ENCODE peak calls at places on chromosomes 4 and X, in six cellular contexts. M, T, Z, W, H and B are unnamed samples.

GRCh38 chrX:41145920-41146608 is 60.8 kb downstream of the USP9X start:
- DNase-seq in M (no peak), T (no peak), Z (no peak), W (peak), H (no peak), B (peak)

GRCh38 chr4:1210971-1211370 is 38.0 kb downstream of the CTBP1 start:
- DNase-seq in M (no peak), T (no peak), Z (no peak), W (no peak), H (no peak), B (no peak)

GRCh38 chrX:120269379-120270035 is 18.9 kb downstream of the ZBTB33 start:
- DNase-seq in M (no peak), T (no peak), Z (no peak), W (no peak), H (no peak), B (no peak)

GRCh38 chrX:39752820-39753219 is 344.9 kb downstream of the BCOR start:
- DNase-seq in M (no peak), T (no peak), Z (no peak), W (peak), H (no peak), B (no peak)

GRCh38 chr4:76028242-76028859 is 5.1 kb upstream of the CXCL10 start:
- DNase-seq in M (no peak), T (no peak), Z (no peak), W (no peak), H (no peak), B (no peak)

GRCh38 chr4:28373601-28374000 is 1513.0 kb downstream of the STIM2 start:
- DNase-seq in M (no peak), T (no peak), Z (no peak), W (no peak), H (no peak), B (no peak)

GRCh38 chr4:79576480-79576803 is 168.4 kb upstream of the GK2 start:
- DNase-seq in M (peak), T (no peak), Z (no peak), W (peak), H (peak), B (no peak)

GRCh38 chrX:107561468-107562215 is 66.7 kb upstream of the PRPS1 start:
- DNase-seq in M (no peak), T (peak), Z (no peak), W (no peak), H (no peak), B (no peak)

GRCh38 chr4:38023347-38024202 is 63.4 kb downstream of the PTTG2 start:
- DNase-seq in M (no peak), T (no peak), Z (no peak), W (no peak), H (no peak), B (no peak)

GRCh38 chrX:137432609-137433008 is 133.3 kb upstream of the ZIC3 start:
- DNase-seq in M (peak), T (peak), Z (no peak), W (peak), H (peak), B (no peak)

DNA sequence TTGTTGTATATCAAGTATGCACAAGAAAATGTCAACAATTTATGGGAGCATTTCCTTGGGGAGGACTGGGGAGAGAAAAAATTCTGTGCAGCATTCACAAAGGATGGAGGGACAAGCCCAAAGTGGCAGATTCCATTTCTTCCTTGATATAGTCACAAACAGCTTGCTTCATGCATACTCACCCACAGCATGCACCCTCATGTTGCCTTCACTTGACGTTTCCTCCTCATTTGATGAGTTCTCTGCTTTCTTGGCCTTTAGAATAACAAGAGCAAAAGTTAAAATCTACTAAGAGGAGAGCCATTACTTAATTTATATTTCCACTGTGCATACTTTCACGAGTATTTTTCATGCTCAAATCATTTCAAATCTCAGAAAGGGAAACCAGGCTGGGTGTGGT is 37.7 kb downstream of the SPARCL1 start:
- DNase-seq in M (no peak), T (no peak), Z (no peak), W (no peak), H (no peak), B (no peak)
- TF ChIP-seq CTCF in M (no peak), T (no peak), Z (no peak), W (no peak), H (no peak), B (no peak)

DNA sequence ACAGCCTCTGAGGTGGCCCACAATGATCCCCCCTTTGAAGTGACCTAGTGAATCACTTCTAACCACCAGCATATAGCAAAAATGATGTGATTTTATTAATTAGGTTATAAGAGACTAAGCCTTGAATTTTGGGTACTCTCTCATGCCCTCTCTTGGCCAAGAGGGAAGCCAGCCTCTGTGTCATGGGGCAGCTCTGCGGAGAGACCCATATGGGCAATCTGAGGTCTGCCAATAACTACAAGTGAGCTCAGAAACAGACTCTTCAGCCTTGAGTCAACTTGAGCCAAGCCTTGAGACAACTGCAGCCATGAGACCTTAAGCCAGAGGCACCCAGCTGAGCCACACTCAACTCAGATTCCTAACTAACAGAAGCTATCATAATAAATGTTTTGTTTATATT is 45.7 kb downstream of the MANBA start:
- DNase-seq in M (no peak), T (no peak), Z (no peak), W (no peak), H (no peak), B (no peak)
- TF ChIP-seq CTCF in M (no peak), T (no peak), Z (no peak), W (peak), H (no peak), B (peak)

DNA sequence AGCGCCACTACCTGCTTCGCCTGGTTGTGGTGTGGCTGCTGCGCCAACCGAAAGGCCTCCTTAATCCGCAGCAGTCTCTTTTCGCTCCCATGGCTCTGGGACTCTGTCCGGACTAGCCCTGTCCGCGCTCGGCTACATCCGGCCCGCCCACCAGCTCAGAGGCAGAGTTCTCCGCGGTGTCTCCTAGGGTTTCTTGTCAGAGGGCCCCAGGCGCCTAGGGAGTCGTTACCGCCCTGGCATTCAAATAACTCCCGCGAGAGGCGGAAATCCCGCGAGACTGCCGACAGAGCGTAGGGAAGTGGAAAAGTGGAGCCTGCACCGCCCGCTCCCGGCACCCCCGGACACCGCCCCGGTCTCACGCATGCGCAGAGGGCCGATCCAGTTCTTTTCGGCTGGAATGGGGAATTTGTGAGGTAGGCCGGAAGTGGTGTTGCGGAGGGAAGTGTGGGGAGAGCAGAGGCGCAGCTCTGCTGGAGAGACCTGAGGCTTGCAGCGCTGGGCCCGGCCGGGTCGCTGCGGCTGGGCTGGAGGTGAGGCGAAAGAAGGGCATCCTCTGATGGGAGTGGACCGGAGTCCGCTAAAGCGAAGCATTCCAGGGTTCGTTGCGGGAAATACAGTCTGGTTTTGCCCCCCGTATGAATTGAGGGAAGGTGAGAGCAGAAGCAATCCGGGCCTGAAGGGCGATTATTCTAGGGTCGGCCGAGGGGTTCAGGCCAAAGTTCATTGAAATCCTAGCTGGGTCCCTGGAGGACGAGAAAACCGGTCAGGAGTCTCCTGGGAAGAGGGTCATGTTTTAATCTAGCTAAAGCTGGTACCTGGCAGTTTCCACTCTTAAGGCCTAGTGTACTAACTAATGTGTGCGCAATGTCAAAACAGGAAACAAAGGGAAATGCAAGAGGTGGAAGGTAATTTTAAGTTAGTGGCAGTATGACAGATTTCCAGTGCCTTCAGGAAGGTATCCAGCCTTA is at the start of gene FAM200B:
- DNase-seq in M (peak), T (peak), Z (peak), W (peak), H (peak), B (peak)
- TF ChIP-seq CTCF in M (no peak), T (no peak), Z (no peak), W (peak), H (no peak), B (no peak)

DNA sequence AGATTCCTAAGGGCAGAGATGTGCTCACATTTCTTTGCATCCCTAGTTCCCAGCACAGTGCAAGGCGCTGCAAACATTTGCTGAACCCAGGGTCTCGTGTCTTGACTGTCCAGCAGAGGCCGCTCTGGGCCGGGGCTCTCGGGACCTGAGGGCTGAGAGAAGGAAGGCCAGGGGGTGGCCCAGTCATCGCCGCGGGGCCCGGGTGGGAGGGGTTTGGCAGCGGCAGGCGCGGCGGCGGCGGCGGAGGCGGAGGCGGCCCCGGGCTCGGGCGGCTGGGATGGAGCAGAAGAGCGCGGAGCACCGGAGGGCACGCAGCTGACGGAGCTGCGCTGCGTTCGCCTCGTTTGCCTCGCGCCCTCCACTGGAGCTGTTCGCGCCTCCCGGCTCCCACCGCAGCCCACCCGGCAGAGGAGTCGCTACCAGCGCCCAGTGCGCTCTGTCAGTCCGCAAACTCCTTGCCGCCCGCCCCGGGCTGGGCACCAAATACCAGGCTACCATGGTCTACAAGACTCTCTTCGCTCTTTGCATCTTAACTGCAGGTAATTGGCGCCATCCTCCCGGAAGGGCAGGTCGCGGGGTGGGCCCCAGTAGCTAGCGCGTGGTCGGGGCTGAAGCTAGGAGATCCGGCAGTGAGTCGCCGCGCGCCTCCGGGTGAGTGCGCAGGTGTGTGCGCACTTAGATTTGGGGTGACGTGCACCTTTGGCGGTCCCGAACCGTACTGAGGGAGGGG is at the start of gene PARM1:
- DNase-seq in M (peak), T (peak), Z (no peak), W (peak), H (peak), B (no peak)
- TF ChIP-seq CTCF in M (peak), T (peak), Z (no peak), W (peak), H (peak), B (peak)

DNA sequence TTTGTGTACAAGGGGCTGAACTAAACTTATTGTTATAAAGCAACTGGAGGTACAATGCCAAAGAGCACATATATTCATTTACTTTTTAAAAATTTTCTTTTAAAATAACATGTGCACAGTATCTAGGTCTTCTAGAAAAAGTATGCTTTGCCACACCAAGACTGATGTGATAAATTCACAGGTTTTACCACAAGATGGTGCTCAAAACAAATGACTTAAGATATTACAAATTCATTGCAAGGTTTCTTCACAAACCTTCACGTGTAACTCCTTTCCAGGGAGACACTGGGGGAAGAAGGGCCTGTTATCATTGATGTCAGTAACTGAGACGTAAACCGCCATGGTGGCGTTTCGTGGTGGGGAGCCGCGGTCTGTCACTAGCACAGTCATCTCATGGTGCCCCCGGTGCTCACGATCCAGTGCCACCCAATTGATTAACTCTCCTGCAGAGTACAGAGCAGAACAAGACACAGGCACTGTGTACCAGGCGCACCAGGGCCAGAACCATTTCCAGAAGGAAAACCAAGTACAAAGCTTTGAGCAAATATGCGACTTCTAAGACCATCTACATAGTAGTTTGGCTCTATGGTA is 162.2 kb downstream of the DCHS2 start:
- DNase-seq in M (peak), T (no peak), Z (no peak), W (peak), H (no peak), B (no peak)
- TF ChIP-seq CTCF in M (peak), T (no peak), Z (no peak), W (peak), H (peak), B (no peak)